ENCODE peak calls at places on chromosome 2, in eight cellular contexts. One of them, this sample, is unnamed.

GRCh38 chr2:27191107-27191829 is 20.6 kb upstream of the ATRAID start:
- DNase-seq in HuH-7.5: peak; percentile 37
- DNase-seq in mucosa of descending colon: no peak
- DNase-seq in activated CD8-positive, alpha-beta memory T cell treated with anti-CD3 and anti-CD28 coated beads, Interleukin-2, amount 50 U/mL, for 4 hours: peak; percentile 33
- DNase-seq in iris pigment epithelial cell: peak; percentile 67
- DNase-seq in cardiac muscle cell: peak; percentile 64
- DNase-seq in A172: peak; percentile 62
- DNase-seq in central memory CD4-positive, alpha-beta T cell: peak; percentile 41
- DNase-seq in this sample: peak; percentile 51

GRCh38 chr2:170202437-170202836 is 24.5 kb downstream of the MYO3B start:
- DNase-seq in activated CD8-positive, alpha-beta memory T cell treated with anti-CD3 and anti-CD28 coated beads, Interleukin-2, amount 50 U/mL, for 4 hours: no peak
- DNase-seq in HuH-7.5: no peak
- DNase-seq in cardiac muscle cell: no peak
- DNase-seq in central memory CD4-positive, alpha-beta T cell: no peak
- DNase-seq in A172: no peak
- DNase-seq in iris pigment epithelial cell: no peak
- DNase-seq in mucosa of descending colon: no peak
- DNase-seq in this sample: no peak

GRCh38 chr2:148020036-148020357 is 540 bp downstream of the ORC4 start:
- DNase-seq in HuH-7.5: no peak
- DNase-seq in cardiac muscle cell: no peak
- DNase-seq in A172: no peak
- DNase-seq in activated CD8-positive, alpha-beta memory T cell treated with anti-CD3 and anti-CD28 coated beads, Interleukin-2, amount 50 U/mL, for 4 hours: no peak
- DNase-seq in central memory CD4-positive, alpha-beta T cell: no peak
- DNase-seq in mucosa of descending colon: no peak
- DNase-seq in iris pigment epithelial cell: no peak
- DNase-seq in this sample: no peak

GRCh38 chr2:134739261-134739878 is 20.6 kb upstream of the TMEM163 start:
- DNase-seq in HuH-7.5: no peak
- DNase-seq in iris pigment epithelial cell: no peak
- DNase-seq in mucosa of descending colon: no peak
- DNase-seq in A172: no peak
- DNase-seq in central memory CD4-positive, alpha-beta T cell: no peak
- DNase-seq in cardiac muscle cell: no peak
- DNase-seq in activated CD8-positive, alpha-beta memory T cell treated with anti-CD3 and anti-CD28 coated beads, Interleukin-2, amount 50 U/mL, for 4 hours: no peak
- DNase-seq in this sample: peak; percentile 64

GRCh38 chr2:18991177-18992168 is 366.9 kb downstream of the OSR1 start:
- DNase-seq in cardiac muscle cell: no peak
- DNase-seq in activated CD8-positive, alpha-beta memory T cell treated with anti-CD3 and anti-CD28 coated beads, Interleukin-2, amount 50 U/mL, for 4 hours: no peak
- DNase-seq in A172: peak; percentile 63
- DNase-seq in HuH-7.5: no peak
- DNase-seq in mucosa of descending colon: peak; percentile 44
- DNase-seq in iris pigment epithelial cell: peak; percentile 68
- DNase-seq in central memory CD4-positive, alpha-beta T cell: no peak
- DNase-seq in this sample: no peak

GRCh38 chr2:127218843-127219715 is 1.0 kb downstream of the CYP27C1 start:
- DNase-seq in iris pigment epithelial cell: no peak
- DNase-seq in HuH-7.5: no peak
- DNase-seq in A172: no peak
- DNase-seq in activated CD8-positive, alpha-beta memory T cell treated with anti-CD3 and anti-CD28 coated beads, Interleukin-2, amount 50 U/mL, for 4 hours: no peak
- DNase-seq in mucosa of descending colon: no peak
- DNase-seq in central memory CD4-positive, alpha-beta T cell: no peak
- DNase-seq in cardiac muscle cell: peak; percentile 63
- DNase-seq in this sample: no peak

GRCh38 chr2:199147216-199147615 is 310.5 kb downstream of the SATB2 start:
- DNase-seq in mucosa of descending colon: no peak
- DNase-seq in A172: no peak
- DNase-seq in cardiac muscle cell: no peak
- DNase-seq in central memory CD4-positive, alpha-beta T cell: no peak
- DNase-seq in HuH-7.5: no peak
- DNase-seq in iris pigment epithelial cell: no peak
- DNase-seq in activated CD8-positive, alpha-beta memory T cell treated with anti-CD3 and anti-CD28 coated beads, Interleukin-2, amount 50 U/mL, for 4 hours: no peak
- DNase-seq in this sample: no peak

GRCh38 chr2:68103656-68104055 is 40.9 kb upstream of the C1D start:
- DNase-seq in iris pigment epithelial cell: no peak
- DNase-seq in cardiac muscle cell: no peak
- DNase-seq in HuH-7.5: no peak
- DNase-seq in activated CD8-positive, alpha-beta memory T cell treated with anti-CD3 and anti-CD28 coated beads, Interleukin-2, amount 50 U/mL, for 4 hours: no peak
- DNase-seq in A172: no peak
- DNase-seq in mucosa of descending colon: no peak
- DNase-seq in central memory CD4-positive, alpha-beta T cell: no peak
- DNase-seq in this sample: no peak

GRCh38 chr2:46229134-46230063 is 67.8 kb upstream of the EPAS1 start:
- DNase-seq in iris pigment epithelial cell: peak; percentile 54
- DNase-seq in A172: peak; percentile 68
- DNase-seq in HuH-7.5: no peak
- DNase-seq in activated CD8-positive, alpha-beta memory T cell treated with anti-CD3 and anti-CD28 coated beads, Interleukin-2, amount 50 U/mL, for 4 hours: no peak
- DNase-seq in cardiac muscle cell: no peak
- DNase-seq in central memory CD4-positive, alpha-beta T cell: peak; percentile 47
- DNase-seq in mucosa of descending colon: no peak
- DNase-seq in this sample: no peak

GRCh38 chr2:109195193-109196045 is 66.4 kb downstream of the SH3RF3 start:
- DNase-seq in HuH-7.5: no peak
- DNase-seq in cardiac muscle cell: peak; percentile 11
- DNase-seq in mucosa of descending colon: no peak
- DNase-seq in A172: no peak
- DNase-seq in central memory CD4-positive, alpha-beta T cell: no peak
- DNase-seq in iris pigment epithelial cell: no peak
- DNase-seq in activated CD8-positive, alpha-beta memory T cell treated with anti-CD3 and anti-CD28 coated beads, Interleukin-2, amount 50 U/mL, for 4 hours: no peak
- DNase-seq in this sample: no peak

GRCh38 chr2:222871291-222871690 is 10.5 kb downstream of the ACSL3 start:
- DNase-seq in iris pigment epithelial cell: no peak
- DNase-seq in mucosa of descending colon: no peak
- DNase-seq in A172: no peak
- DNase-seq in activated CD8-positive, alpha-beta memory T cell treated with anti-CD3 and anti-CD28 coated beads, Interleukin-2, amount 50 U/mL, for 4 hours: no peak
- DNase-seq in HuH-7.5: no peak
- DNase-seq in central memory CD4-positive, alpha-beta T cell: no peak
- DNase-seq in cardiac muscle cell: no peak
- DNase-seq in this sample: no peak

GRCh38 chr2:7950035-7950612 is 731.7 kb upstream of the ID2 start:
- DNase-seq in HuH-7.5: no peak
- DNase-seq in mucosa of descending colon: no peak
- DNase-seq in central memory CD4-positive, alpha-beta T cell: no peak
- DNase-seq in A172: no peak
- DNase-seq in cardiac muscle cell: no peak
- DNase-seq in activated CD8-positive, alpha-beta memory T cell treated with anti-CD3 and anti-CD28 coated beads, Interleukin-2, amount 50 U/mL, for 4 hours: no peak
- DNase-seq in iris pigment epithelial cell: no peak
- DNase-seq in this sample: no peak

GRCh38 chr2:152647417-152648010 is 69.7 kb downstream of the PRPF40A start:
- DNase-seq in central memory CD4-positive, alpha-beta T cell: no peak
- DNase-seq in activated CD8-positive, alpha-beta memory T cell treated with anti-CD3 and anti-CD28 coated beads, Interleukin-2, amount 50 U/mL, for 4 hours: no peak
- DNase-seq in HuH-7.5: no peak
- DNase-seq in A172: no peak
- DNase-seq in iris pigment epithelial cell: peak; percentile 32
- DNase-seq in cardiac muscle cell: peak; percentile 7
- DNase-seq in mucosa of descending colon: peak; percentile 60
- DNase-seq in this sample: peak; percentile 74

GRCh38 chr2:84306361-84306760 is 152.7 kb downstream of the SUCLG1 start:
- DNase-seq in mucosa of descending colon: no peak
- DNase-seq in iris pigment epithelial cell: no peak
- DNase-seq in central memory CD4-positive, alpha-beta T cell: no peak
- DNase-seq in cardiac muscle cell: no peak
- DNase-seq in A172: no peak
- DNase-seq in HuH-7.5: no peak
- DNase-seq in activated CD8-positive, alpha-beta memory T cell treated with anti-CD3 and anti-CD28 coated beads, Interleukin-2, amount 50 U/mL, for 4 hours: no peak
- DNase-seq in this sample: no peak

GRCh38 chr2:31322376-31322775 is 88.4 kb downstream of the EHD3 start:
- DNase-seq in mucosa of descending colon: no peak
- DNase-seq in central memory CD4-positive, alpha-beta T cell: no peak
- DNase-seq in iris pigment epithelial cell: peak; percentile 34
- DNase-seq in HuH-7.5: no peak
- DNase-seq in A172: peak; percentile 33
- DNase-seq in activated CD8-positive, alpha-beta memory T cell treated with anti-CD3 and anti-CD28 coated beads, Interleukin-2, amount 50 U/mL, for 4 hours: no peak
- DNase-seq in cardiac muscle cell: peak; percentile 15
- DNase-seq in this sample: no peak